ENCODE peak calls at places on chromosomes 3 and 15, in nine cellular contexts. One of them, this sample, is unnamed.

GRCh38 chr3:55669133-55669532 is 182.0 kb upstream of the WNT5A start:
- DNase-seq in CD8-positive, alpha-beta T cell: no peak
- DNase-seq in GM12865: no peak
- DNase-seq in lower leg skin: no peak
- DNase-seq in cardiac muscle cell: no peak
- DNase-seq in neural progenitor cell: no peak
- DNase-seq in fibroblast of mammary gland: no peak
- DNase-seq in right lobe of liver: no peak
- DNase-seq in HepG2: no peak
- DNase-seq in this sample: no peak

GRCh38 chr3:138609898-138610266 is 1.3 kb downstream of the FAIM start:
- DNase-seq in HepG2: no peak
- DNase-seq in neural progenitor cell: no peak
- DNase-seq in CD8-positive, alpha-beta T cell: no peak
- DNase-seq in right lobe of liver: no peak
- DNase-seq in GM12865: no peak
- DNase-seq in lower leg skin: no peak
- DNase-seq in fibroblast of mammary gland: no peak
- DNase-seq in cardiac muscle cell: no peak
- DNase-seq in this sample: no peak

GRCh38 chr3:73270839-73271483 is 209.5 kb downstream of the EBLN2 start:
- DNase-seq in neural progenitor cell: no peak
- DNase-seq in right lobe of liver: peak; percentile 56
- DNase-seq in fibroblast of mammary gland: peak; percentile 34
- DNase-seq in GM12865: no peak
- DNase-seq in lower leg skin: no peak
- DNase-seq in cardiac muscle cell: no peak
- DNase-seq in CD8-positive, alpha-beta T cell: no peak
- DNase-seq in HepG2: no peak
- DNase-seq in this sample: no peak

GRCh38 chr3:151016421-151016820 is 43.9 kb upstream of the CLRN1 start:
- DNase-seq in fibroblast of mammary gland: peak; percentile 69
- DNase-seq in right lobe of liver: no peak
- DNase-seq in GM12865: no peak
- DNase-seq in CD8-positive, alpha-beta T cell: no peak
- DNase-seq in neural progenitor cell: no peak
- DNase-seq in lower leg skin: no peak
- DNase-seq in cardiac muscle cell: no peak
- DNase-seq in HepG2: no peak
- DNase-seq in this sample: no peak

GRCh38 chr3:9686050-9686384 is 17.6 kb upstream of the CPNE9 start:
- DNase-seq in lower leg skin: no peak
- DNase-seq in cardiac muscle cell: no peak
- DNase-seq in CD8-positive, alpha-beta T cell: no peak
- DNase-seq in neural progenitor cell: no peak
- DNase-seq in GM12865: peak; percentile 17
- DNase-seq in right lobe of liver: no peak
- DNase-seq in HepG2: no peak
- DNase-seq in fibroblast of mammary gland: no peak
- DNase-seq in this sample: no peak

GRCh38 chr3:51395493-51396213 is 4.6 kb downstream of the RBM15B start:
- DNase-seq in GM12865: no peak
- DNase-seq in neural progenitor cell: no peak
- DNase-seq in fibroblast of mammary gland: no peak
- DNase-seq in HepG2: no peak
- DNase-seq in right lobe of liver: no peak
- DNase-seq in lower leg skin: peak; percentile 64
- DNase-seq in CD8-positive, alpha-beta T cell: no peak
- DNase-seq in cardiac muscle cell: no peak
- DNase-seq in this sample: no peak

GRCh38 chr15:70165811-70166284 is 68.1 kb upstream of the TLE3 start:
- DNase-seq in lower leg skin: no peak
- DNase-seq in HepG2: no peak
- DNase-seq in right lobe of liver: peak; percentile 85
- DNase-seq in GM12865: no peak
- DNase-seq in cardiac muscle cell: no peak
- DNase-seq in neural progenitor cell: no peak
- DNase-seq in fibroblast of mammary gland: no peak
- DNase-seq in CD8-positive, alpha-beta T cell: no peak
- DNase-seq in this sample: no peak

GRCh38 chr3:13178107-13178506 is 104.9 kb upstream of the IQSEC1 start:
- DNase-seq in GM12865: no peak
- DNase-seq in lower leg skin: no peak
- DNase-seq in CD8-positive, alpha-beta T cell: no peak
- DNase-seq in neural progenitor cell: no peak
- DNase-seq in cardiac muscle cell: no peak
- DNase-seq in right lobe of liver: no peak
- DNase-seq in fibroblast of mammary gland: no peak
- DNase-seq in HepG2: no peak
- DNase-seq in this sample: no peak

GRCh38 chr3:33931512-33931911 is 133.1 kb downstream of the PDCD6IP start:
- DNase-seq in GM12865: no peak
- DNase-seq in neural progenitor cell: no peak
- DNase-seq in CD8-positive, alpha-beta T cell: no peak
- DNase-seq in HepG2: no peak
- DNase-seq in lower leg skin: no peak
- DNase-seq in cardiac muscle cell: no peak
- DNase-seq in fibroblast of mammary gland: no peak
- DNase-seq in right lobe of liver: no peak
- DNase-seq in this sample: no peak

GRCh38 chr3:161913786-161914389 is 417.3 kb downstream of the OTOL1 start:
- DNase-seq in right lobe of liver: no peak
- DNase-seq in GM12865: no peak
- DNase-seq in lower leg skin: no peak
- DNase-seq in cardiac muscle cell: no peak
- DNase-seq in neural progenitor cell: no peak
- DNase-seq in CD8-positive, alpha-beta T cell: no peak
- DNase-seq in fibroblast of mammary gland: peak; percentile 88
- DNase-seq in HepG2: peak; percentile 59
- DNase-seq in this sample: no peak

GRCh38 chr15:68818088-68818670 is 2.5 kb downstream of the ANP32A start:
- DNase-seq in right lobe of liver: peak; percentile 79
- DNase-seq in lower leg skin: peak; percentile 92
- DNase-seq in neural progenitor cell: peak; percentile 87
- DNase-seq in fibroblast of mammary gland: peak; percentile 56
- DNase-seq in GM12865: peak; percentile 80
- DNase-seq in cardiac muscle cell: peak; percentile 75
- DNase-seq in CD8-positive, alpha-beta T cell: peak; percentile 67
- DNase-seq in HepG2: peak; percentile 64
- DNase-seq in this sample: peak; percentile 73

GRCh38 chr3:173399001-173399400 is 1.5 kb downstream of the NLGN1 start:
- DNase-seq in GM12865: no peak
- DNase-seq in CD8-positive, alpha-beta T cell: no peak
- DNase-seq in cardiac muscle cell: no peak
- DNase-seq in right lobe of liver: no peak
- DNase-seq in neural progenitor cell: peak; percentile 18
- DNase-seq in fibroblast of mammary gland: no peak
- DNase-seq in lower leg skin: no peak
- DNase-seq in HepG2: no peak
- DNase-seq in this sample: no peak

GRCh38 chr15:45616901-45617323 is 17.9 kb upstream of the SQOR start:
- DNase-seq in right lobe of liver: no peak
- DNase-seq in cardiac muscle cell: no peak
- DNase-seq in GM12865: no peak
- DNase-seq in lower leg skin: no peak
- DNase-seq in neural progenitor cell: no peak
- DNase-seq in HepG2: no peak
- DNase-seq in fibroblast of mammary gland: peak; percentile 33
- DNase-seq in CD8-positive, alpha-beta T cell: no peak
- DNase-seq in this sample: no peak

GRCh38 chr15:45612790-45613415 is 21.9 kb upstream of the SQOR start:
- DNase-seq in HepG2: no peak
- DNase-seq in fibroblast of mammary gland: peak; percentile 65
- DNase-seq in GM12865: peak; percentile 34
- DNase-seq in right lobe of liver: no peak
- DNase-seq in neural progenitor cell: no peak
- DNase-seq in CD8-positive, alpha-beta T cell: no peak
- DNase-seq in cardiac muscle cell: no peak
- DNase-seq in lower leg skin: no peak
- DNase-seq in this sample: no peak

GRCh38 chr15:45606841-45607240 is 19.7 kb downstream of the BLOC1S6 start:
- DNase-seq in fibroblast of mammary gland: no peak
- DNase-seq in lower leg skin: no peak
- DNase-seq in HepG2: no peak
- DNase-seq in cardiac muscle cell: no peak
- DNase-seq in GM12865: no peak
- DNase-seq in right lobe of liver: no peak
- DNase-seq in neural progenitor cell: no peak
- DNase-seq in CD8-positive, alpha-beta T cell: no peak
- DNase-seq in this sample: no peak

GRCh38 chr15:45606413-45606812 is 19.2 kb downstream of the BLOC1S6 start:
- DNase-seq in CD8-positive, alpha-beta T cell: no peak
- DNase-seq in cardiac muscle cell: no peak
- DNase-seq in GM12865: peak; percentile 17
- DNase-seq in neural progenitor cell: no peak
- DNase-seq in fibroblast of mammary gland: peak; percentile 22
- DNase-seq in right lobe of liver: no peak
- DNase-seq in lower leg skin: no peak
- DNase-seq in HepG2: no peak
- DNase-seq in this sample: no peak

GRCh38 chr15:45611305-45611704 is 23.5 kb upstream of the SQOR start:
- DNase-seq in HepG2: peak; percentile 12
- DNase-seq in right lobe of liver: no peak
- DNase-seq in CD8-positive, alpha-beta T cell: no peak
- DNase-seq in GM12865: peak; percentile 39
- DNase-seq in cardiac muscle cell: no peak
- DNase-seq in neural progenitor cell: peak; percentile 33
- DNase-seq in lower leg skin: no peak
- DNase-seq in fibroblast of mammary gland: peak; percentile 42
- DNase-seq in this sample: no peak
- TF ChIP-seq CTCF in HepG2: peak; percentile 37
- TF ChIP-seq CTCF in right lobe of liver: peak; percentile 44
- TF ChIP-seq CTCF in CD8-positive, alpha-beta T cell: peak; percentile 62
- TF ChIP-seq CTCF in GM12865: peak; percentile 14
- TF ChIP-seq CTCF in cardiac muscle cell: peak; percentile 49
- TF ChIP-seq CTCF in neural progenitor cell: peak; percentile 60
- TF ChIP-seq CTCF in lower leg skin: no peak
- TF ChIP-seq CTCF in fibroblast of mammary gland: peak; percentile 54
- TF ChIP-seq CTCF in this sample: peak; percentile 68

DNA sequence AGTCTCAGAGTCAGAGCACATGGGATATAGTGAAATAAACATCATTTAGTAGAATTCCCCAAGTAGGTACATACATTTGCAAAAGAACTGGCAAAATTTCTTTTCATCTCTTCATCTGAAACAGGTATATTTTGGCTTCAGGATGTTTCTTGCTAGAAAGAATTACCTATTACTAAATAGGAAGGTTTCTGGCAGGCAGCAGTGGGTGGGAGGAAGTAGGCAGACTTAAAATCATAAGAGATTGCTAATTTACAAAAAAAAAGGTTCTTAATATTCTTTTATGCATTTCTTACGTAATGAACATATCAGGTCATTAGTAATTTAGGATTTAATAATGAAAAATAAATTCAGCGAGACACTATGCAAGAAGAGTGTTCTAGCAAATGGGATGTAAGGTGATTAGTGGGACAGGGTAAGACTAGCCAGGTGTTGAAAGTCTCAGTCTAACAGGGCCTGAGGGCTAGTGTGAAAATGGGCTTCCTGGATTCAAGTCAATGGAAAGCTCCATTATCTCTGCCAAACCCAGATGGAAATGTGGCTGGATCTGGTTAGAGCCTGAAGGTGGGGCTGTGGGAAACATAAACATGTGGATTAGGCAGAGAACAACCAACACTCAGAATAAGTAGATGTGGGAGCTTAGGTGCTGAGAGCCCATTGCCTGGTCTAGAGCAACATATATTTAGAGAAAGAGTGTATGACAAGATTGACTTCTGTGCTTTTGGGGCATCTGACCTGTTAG is 127.4 kb upstream of the FEZF2 start:
- DNase-seq in CD8-positive, alpha-beta T cell: no peak
- DNase-seq in right lobe of liver: no peak
- DNase-seq in neural progenitor cell: peak; percentile 21
- DNase-seq in fibroblast of mammary gland: peak; percentile 8
- DNase-seq in lower leg skin: no peak
- DNase-seq in GM12865: no peak
- DNase-seq in cardiac muscle cell: no peak
- DNase-seq in HepG2: no peak
- DNase-seq in this sample: no peak
- TF ChIP-seq CTCF in CD8-positive, alpha-beta T cell: no peak
- TF ChIP-seq CTCF in right lobe of liver: no peak
- TF ChIP-seq CTCF in neural progenitor cell: no peak
- TF ChIP-seq CTCF in fibroblast of mammary gland: no peak
- TF ChIP-seq CTCF in lower leg skin: no peak
- TF ChIP-seq CTCF in GM12865: no peak
- TF ChIP-seq CTCF in cardiac muscle cell: no peak
- TF ChIP-seq CTCF in HepG2: no peak
- TF ChIP-seq CTCF in this sample: no peak

GRCh38 chr15:71707230-71708051 is 102.9 kb upstream of the NR2E3 start:
- DNase-seq in CD8-positive, alpha-beta T cell: no peak
- DNase-seq in fibroblast of mammary gland: peak; percentile 52
- DNase-seq in right lobe of liver: no peak
- DNase-seq in lower leg skin: no peak
- DNase-seq in neural progenitor cell: peak; percentile 9
- DNase-seq in cardiac muscle cell: no peak
- DNase-seq in HepG2: no peak
- DNase-seq in GM12865: no peak
- DNase-seq in this sample: no peak
- TF ChIP-seq CTCF in CD8-positive, alpha-beta T cell: no peak
- TF ChIP-seq CTCF in fibroblast of mammary gland: no peak
- TF ChIP-seq CTCF in right lobe of liver: no peak
- TF ChIP-seq CTCF in lower leg skin: no peak
- TF ChIP-seq CTCF in neural progenitor cell: no peak
- TF ChIP-seq CTCF in cardiac muscle cell: no peak
- TF ChIP-seq CTCF in HepG2: no peak
- TF ChIP-seq CTCF in GM12865: no peak
- TF ChIP-seq CTCF in this sample: no peak

DNA sequence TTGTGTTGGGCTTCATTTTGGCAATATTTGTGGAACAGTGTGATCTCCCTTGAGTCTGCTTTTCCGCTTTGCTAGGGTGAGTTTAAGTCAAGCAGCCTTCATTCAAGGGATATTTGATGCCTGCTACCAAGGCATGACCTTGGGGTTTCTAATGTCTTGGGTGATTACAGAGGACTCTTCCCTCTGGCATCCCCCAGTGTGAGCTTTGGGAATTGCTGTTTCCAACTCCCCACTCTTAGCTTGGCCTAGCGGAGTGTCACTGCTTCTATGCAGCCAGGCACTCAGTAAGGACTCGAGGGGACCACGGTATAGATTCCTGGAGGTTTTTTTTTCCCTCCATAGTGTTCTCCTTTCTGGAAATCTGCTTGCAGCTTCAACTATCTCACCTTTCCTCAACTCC is 21.1 kb downstream of the GCNT3 start:
- DNase-seq in cardiac muscle cell: peak; percentile 58
- DNase-seq in CD8-positive, alpha-beta T cell: no peak
- DNase-seq in fibroblast of mammary gland: peak; percentile 5
- DNase-seq in GM12865: no peak
- DNase-seq in HepG2: peak; percentile 19
- DNase-seq in lower leg skin: no peak
- DNase-seq in neural progenitor cell: peak; percentile 69
- DNase-seq in right lobe of liver: no peak
- DNase-seq in this sample: peak; percentile 41
- TF ChIP-seq CTCF in cardiac muscle cell: peak; percentile 53
- TF ChIP-seq CTCF in CD8-positive, alpha-beta T cell: no peak
- TF ChIP-seq CTCF in fibroblast of mammary gland: peak; percentile 52
- TF ChIP-seq CTCF in GM12865: peak; percentile 12
- TF ChIP-seq CTCF in HepG2: peak; percentile 57
- TF ChIP-seq CTCF in lower leg skin: no peak
- TF ChIP-seq CTCF in neural progenitor cell: peak; percentile 59
- TF ChIP-seq CTCF in right lobe of liver: no peak
- TF ChIP-seq CTCF in this sample: peak; percentile 24

This sample was measured in endothelial cell.